ENCODE peak calls at places on chromosomes 2 and 18, in ten cellular contexts. One of them, this sample, is unnamed.

GRCh38 chr2:168053676-168054075 is 193.7 kb downstream of the STK39 start:
- DNase-seq in A549: no peak
- DNase-seq in HepG2: no peak
- DNase-seq in K562: no peak
- DNase-seq in GM12878: no peak
- DNase-seq in H1: no peak
- DNase-seq in transverse colon: no peak
- DNase-seq in stomach: no peak
- DNase-seq in tibial nerve: no peak
- DNase-seq in sigmoid colon: no peak
- DNase-seq in this sample: peak

GRCh38 chr2:29113891-29114321 is 1.3 kb upstream of the CLIP4 start:
- DNase-seq in sigmoid colon: peak
- DNase-seq in HepG2: no peak
- DNase-seq in tibial nerve: peak
- DNase-seq in K562: no peak
- DNase-seq in stomach: peak
- DNase-seq in transverse colon: peak
- DNase-seq in A549: peak
- DNase-seq in GM12878: no peak
- DNase-seq in H1: no peak
- DNase-seq in this sample: peak

GRCh38 chr2:59398081-59398480 is 1155.4 kb downstream of the BCL11A start:
- DNase-seq in stomach: no peak
- DNase-seq in A549: no peak
- DNase-seq in tibial nerve: no peak
- DNase-seq in K562: no peak
- DNase-seq in transverse colon: no peak
- DNase-seq in GM12878: no peak
- DNase-seq in H1: no peak
- DNase-seq in sigmoid colon: no peak
- DNase-seq in HepG2: no peak
- DNase-seq in this sample: no peak

GRCh38 chr2:218406949-218407703 is 7.5 kb downstream of the CTDSP1 start:
- DNase-seq in tibial nerve: peak
- DNase-seq in stomach: peak
- DNase-seq in H1: no peak
- DNase-seq in A549: no peak
- DNase-seq in K562: no peak
- DNase-seq in transverse colon: peak
- DNase-seq in GM12878: peak
- DNase-seq in HepG2: no peak
- DNase-seq in sigmoid colon: peak
- DNase-seq in this sample: peak

GRCh38 chr2:216694201-216694825 is 1.0 kb downstream of the IGFBP5 start:
- DNase-seq in transverse colon: peak
- DNase-seq in HepG2: no peak
- DNase-seq in H1: no peak
- DNase-seq in GM12878: no peak
- DNase-seq in sigmoid colon: peak
- DNase-seq in tibial nerve: no peak
- DNase-seq in K562: no peak
- DNase-seq in stomach: peak
- DNase-seq in A549: peak
- DNase-seq in this sample: peak

GRCh38 chr2:201933792-201934229 is 99.8 kb upstream of the FZD7 start:
- DNase-seq in K562: no peak
- DNase-seq in tibial nerve: no peak
- DNase-seq in H1: no peak
- DNase-seq in transverse colon: no peak
- DNase-seq in sigmoid colon: no peak
- DNase-seq in A549: no peak
- DNase-seq in stomach: no peak
- DNase-seq in HepG2: no peak
- DNase-seq in GM12878: no peak
- DNase-seq in this sample: peak

GRCh38 chr2:118686364-118686763 is 161.1 kb downstream of the EN1 start:
- DNase-seq in transverse colon: no peak
- DNase-seq in A549: no peak
- DNase-seq in GM12878: no peak
- DNase-seq in tibial nerve: peak
- DNase-seq in stomach: no peak
- DNase-seq in K562: no peak
- DNase-seq in HepG2: no peak
- DNase-seq in sigmoid colon: no peak
- DNase-seq in H1: no peak
- DNase-seq in this sample: no peak

GRCh38 chr18:37922162-37922561 is 356.6 kb upstream of the CELF4 start:
- DNase-seq in K562: no peak
- DNase-seq in transverse colon: no peak
- DNase-seq in GM12878: no peak
- DNase-seq in stomach: no peak
- DNase-seq in tibial nerve: no peak
- DNase-seq in HepG2: no peak
- DNase-seq in H1: no peak
- DNase-seq in sigmoid colon: no peak
- DNase-seq in A549: no peak
- DNase-seq in this sample: no peak

DNA sequence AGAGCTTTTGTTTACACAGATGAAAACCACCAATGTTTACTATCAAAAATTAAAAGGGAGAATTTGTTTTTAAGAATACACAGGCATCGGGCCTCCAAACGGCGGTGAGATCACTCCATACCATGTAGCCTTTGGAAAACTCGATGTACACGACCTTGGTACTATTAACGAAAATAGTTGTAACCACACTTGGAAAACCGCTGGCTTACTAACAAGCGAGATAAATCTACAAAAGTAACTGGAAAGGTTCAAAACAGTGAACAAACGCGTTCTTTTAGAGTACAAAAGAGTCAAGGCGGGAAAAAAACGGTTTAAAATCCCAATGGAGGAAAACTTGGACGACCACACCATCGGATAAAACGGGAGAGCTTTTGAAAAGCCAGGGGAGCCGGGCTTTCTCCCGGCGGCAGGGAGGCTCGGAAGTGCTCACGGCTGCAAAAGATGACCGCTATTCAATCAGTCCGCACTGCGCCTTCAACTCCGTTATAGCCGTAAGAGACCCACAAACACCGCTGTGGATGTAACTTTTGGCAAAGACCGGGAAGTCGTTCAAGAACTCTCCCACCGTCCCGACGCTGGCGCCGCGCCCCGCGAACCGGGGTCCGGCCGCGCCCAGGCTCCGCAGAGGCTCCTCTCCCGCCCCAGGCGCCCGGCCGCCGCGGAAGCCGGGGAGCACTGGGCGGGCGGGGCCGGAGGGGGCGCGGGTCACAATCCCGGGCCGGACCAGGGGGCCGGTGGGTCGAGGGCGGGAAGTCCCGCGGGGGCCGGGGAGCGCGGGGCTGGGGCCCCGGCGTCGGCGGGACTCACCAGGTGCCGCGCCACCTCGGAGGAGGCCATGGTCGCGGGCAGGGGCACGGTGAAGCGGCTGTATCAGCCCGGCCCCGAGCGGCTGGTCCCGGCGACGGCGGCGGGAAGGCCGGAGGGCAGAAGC is 510 bp downstream of the SEPTIN10 start:
- DNase-seq in GM12878: no peak
- DNase-seq in K562: no peak
- DNase-seq in stomach: peak
- DNase-seq in HepG2: peak
- DNase-seq in tibial nerve: peak
- DNase-seq in transverse colon: peak
- DNase-seq in H1: no peak
- DNase-seq in sigmoid colon: peak
- DNase-seq in A549: no peak
- DNase-seq in this sample: peak
- TF ChIP-seq EP300 in GM12878: no peak
- TF ChIP-seq EP300 in K562: no peak
- TF ChIP-seq EP300 in stomach: no peak
- TF ChIP-seq EP300 in HepG2: no peak
- TF ChIP-seq EP300 in tibial nerve: peak
- TF ChIP-seq EP300 in transverse colon: no peak
- TF ChIP-seq EP300 in H1: no peak
- TF ChIP-seq EP300 in sigmoid colon: no peak
- TF ChIP-seq EP300 in A549: no peak
- TF ChIP-seq EP300 in this sample: no peak

DNA sequence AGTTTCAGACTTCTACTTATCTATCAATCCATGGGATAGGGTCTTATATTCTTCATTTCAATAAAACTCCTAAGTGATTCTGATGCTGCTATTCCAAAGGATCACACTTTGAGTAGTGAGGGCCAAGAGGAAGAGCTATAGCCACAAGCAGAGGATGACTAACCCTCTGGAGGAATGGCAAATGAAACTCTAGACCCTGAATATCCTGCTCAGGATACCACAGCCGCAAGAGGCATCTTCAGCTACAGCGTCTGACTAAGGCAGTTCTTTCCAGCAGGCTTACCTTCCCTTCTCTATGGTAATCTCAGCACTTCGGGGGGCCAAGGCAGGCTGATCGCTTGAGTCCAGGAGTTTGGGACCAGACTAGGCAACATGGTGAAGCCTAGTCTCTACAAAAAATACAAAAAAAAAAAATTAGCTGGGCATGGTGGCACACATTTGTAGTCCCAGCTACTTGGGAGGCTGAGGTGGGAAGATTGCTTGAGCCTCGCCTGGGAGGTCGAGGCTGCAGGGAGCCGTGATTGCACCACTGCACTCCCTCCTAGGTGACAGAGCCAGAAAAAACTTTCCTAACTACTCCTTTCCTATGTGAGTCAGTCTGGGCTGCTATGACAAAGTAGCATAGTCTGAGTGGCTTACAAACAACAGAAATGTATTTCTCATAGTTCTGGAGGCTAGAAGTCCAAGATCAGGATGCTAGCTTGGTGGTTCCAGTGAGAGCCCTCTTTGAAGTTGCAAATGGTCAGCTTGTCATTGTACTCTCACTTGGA is 371.9 kb downstream of the IRS1 start:
- DNase-seq in tibial nerve: no peak
- DNase-seq in transverse colon: no peak
- DNase-seq in GM12878: no peak
- DNase-seq in HepG2: peak
- DNase-seq in H1: no peak
- DNase-seq in K562: no peak
- DNase-seq in A549: peak
- DNase-seq in sigmoid colon: no peak
- DNase-seq in stomach: no peak
- DNase-seq in this sample: peak
- TF ChIP-seq EP300 in tibial nerve: no peak
- TF ChIP-seq EP300 in transverse colon: no peak
- TF ChIP-seq EP300 in GM12878: no peak
- TF ChIP-seq EP300 in HepG2: no peak
- TF ChIP-seq EP300 in H1: no peak
- TF ChIP-seq EP300 in K562: no peak
- TF ChIP-seq EP300 in A549: peak
- TF ChIP-seq EP300 in sigmoid colon: no peak
- TF ChIP-seq EP300 in stomach: no peak
- TF ChIP-seq EP300 in this sample: peak

GRCh38 chr2:182545420-182546167 is 118.8 kb upstream of the PDE1A start:
- DNase-seq in K562: no peak
- DNase-seq in tibial nerve: no peak
- DNase-seq in stomach: no peak
- DNase-seq in H1: no peak
- DNase-seq in HepG2: no peak
- DNase-seq in A549: no peak
- DNase-seq in sigmoid colon: no peak
- DNase-seq in GM12878: no peak
- DNase-seq in transverse colon: no peak
- DNase-seq in this sample: no peak

GRCh38 chr2:182543746-182544525 is 117.1 kb upstream of the PDE1A start:
- DNase-seq in HepG2: no peak
- DNase-seq in GM12878: no peak
- DNase-seq in sigmoid colon: no peak
- DNase-seq in tibial nerve: no peak
- DNase-seq in K562: no peak
- DNase-seq in H1: no peak
- DNase-seq in stomach: no peak
- DNase-seq in transverse colon: no peak
- DNase-seq in A549: no peak
- DNase-seq in this sample: no peak

GRCh38 chr2:182550234-182550633 is 123.4 kb upstream of the PDE1A start:
- DNase-seq in GM12878: no peak
- DNase-seq in transverse colon: no peak
- DNase-seq in A549: no peak
- DNase-seq in stomach: no peak
- DNase-seq in K562: no peak
- DNase-seq in sigmoid colon: no peak
- DNase-seq in HepG2: no peak
- DNase-seq in tibial nerve: no peak
- DNase-seq in H1: no peak
- DNase-seq in this sample: no peak

GRCh38 chr2:182553483-182553882 is 126.6 kb upstream of the PDE1A start:
- DNase-seq in GM12878: peak
- DNase-seq in H1: no peak
- DNase-seq in K562: no peak
- DNase-seq in A549: no peak
- DNase-seq in tibial nerve: no peak
- DNase-seq in sigmoid colon: no peak
- DNase-seq in transverse colon: no peak
- DNase-seq in HepG2: no peak
- DNase-seq in stomach: no peak
- DNase-seq in this sample: no peak

DNA sequence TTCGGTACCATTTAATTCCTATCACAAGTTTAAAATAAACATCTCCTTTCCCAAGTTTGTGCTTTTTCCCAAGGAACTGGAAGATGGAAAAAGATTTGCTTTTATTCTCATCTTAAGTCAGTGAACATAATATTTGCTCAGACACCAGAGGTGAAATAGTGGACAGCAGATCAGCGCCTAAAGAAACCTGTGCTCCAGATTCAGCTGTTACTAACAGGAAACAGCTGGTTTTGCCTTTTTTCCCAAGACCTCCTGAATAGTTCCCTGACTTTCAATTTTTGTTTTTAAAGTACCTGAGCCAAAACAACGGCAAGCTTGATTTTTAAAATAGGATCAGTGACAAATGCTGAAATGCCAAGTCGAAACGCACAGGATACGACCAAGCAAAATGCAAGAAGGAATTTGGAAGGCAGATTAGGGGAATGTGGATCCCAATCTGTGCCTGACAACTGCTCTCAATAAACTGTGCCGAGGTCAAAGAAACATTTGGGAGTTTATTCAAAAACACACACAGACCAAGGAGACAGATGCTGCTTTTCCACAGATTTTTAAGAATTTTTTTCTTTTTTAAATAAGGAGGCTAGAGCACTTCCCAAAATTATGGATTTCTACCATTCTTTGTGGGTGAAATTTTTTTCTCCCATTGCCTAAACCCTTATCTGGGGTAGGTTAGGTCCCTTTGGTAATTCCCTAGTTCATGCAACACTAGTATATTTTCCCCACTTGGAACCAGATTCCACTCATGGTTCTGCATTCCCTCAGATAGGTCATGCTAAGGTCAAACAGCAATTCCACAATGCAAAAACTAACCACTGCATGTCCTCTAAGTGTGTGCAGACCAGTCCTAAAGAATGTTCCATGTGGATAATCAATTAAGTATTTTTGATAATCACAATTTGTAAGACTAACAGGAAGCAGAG is 121.5 kb upstream of the PDE1A start:
- DNase-seq in transverse colon: no peak
- DNase-seq in H1: no peak
- DNase-seq in GM12878: no peak
- DNase-seq in tibial nerve: no peak
- DNase-seq in stomach: no peak
- DNase-seq in A549: no peak
- DNase-seq in HepG2: no peak
- DNase-seq in K562: no peak
- DNase-seq in sigmoid colon: no peak
- DNase-seq in this sample: no peak
- TF ChIP-seq EP300 in transverse colon: no peak
- TF ChIP-seq EP300 in H1: no peak
- TF ChIP-seq EP300 in GM12878: no peak
- TF ChIP-seq EP300 in tibial nerve: no peak
- TF ChIP-seq EP300 in stomach: no peak
- TF ChIP-seq EP300 in A549: no peak
- TF ChIP-seq EP300 in HepG2: no peak
- TF ChIP-seq EP300 in K562: no peak
- TF ChIP-seq EP300 in sigmoid colon: no peak
- TF ChIP-seq EP300 in this sample: no peak

DNA sequence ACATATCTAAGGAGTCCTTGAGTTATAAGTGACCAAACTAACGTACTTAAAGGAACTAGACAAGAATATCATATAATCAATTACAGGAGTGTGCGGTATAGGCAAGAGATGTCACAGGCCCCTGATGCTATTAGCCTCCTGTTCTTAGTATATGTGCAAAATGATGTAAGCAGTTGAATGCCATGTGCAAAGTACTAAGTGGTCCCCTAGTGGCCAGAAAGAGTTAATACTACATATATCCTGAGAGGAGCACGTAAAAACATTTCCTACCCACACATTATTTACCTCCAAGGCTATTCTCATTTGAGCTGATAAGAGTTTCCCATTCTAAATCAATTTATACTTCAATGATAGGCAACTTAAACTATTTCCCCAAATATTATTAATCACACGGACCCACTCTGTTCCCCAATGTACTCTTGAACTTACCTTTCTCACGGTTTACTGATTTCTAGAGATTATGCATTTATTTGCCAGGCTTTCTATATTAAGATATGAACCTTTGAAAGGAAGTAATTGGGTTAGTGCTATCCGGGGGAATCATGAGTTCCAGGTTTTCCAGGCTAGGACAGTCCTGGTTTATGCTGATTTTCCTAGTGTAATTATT is 158.0 kb upstream of the KLHL14 start:
- DNase-seq in sigmoid colon: no peak
- DNase-seq in A549: peak
- DNase-seq in GM12878: no peak
- DNase-seq in tibial nerve: no peak
- DNase-seq in stomach: no peak
- DNase-seq in H1: no peak
- DNase-seq in HepG2: peak
- DNase-seq in K562: peak
- DNase-seq in transverse colon: no peak
- DNase-seq in this sample: peak
- TF ChIP-seq EP300 in sigmoid colon: no peak
- TF ChIP-seq EP300 in A549: no peak
- TF ChIP-seq EP300 in GM12878: no peak
- TF ChIP-seq EP300 in tibial nerve: no peak
- TF ChIP-seq EP300 in stomach: no peak
- TF ChIP-seq EP300 in H1: no peak
- TF ChIP-seq EP300 in HepG2: no peak
- TF ChIP-seq EP300 in K562: no peak
- TF ChIP-seq EP300 in transverse colon: no peak
- TF ChIP-seq EP300 in this sample: no peak